ENCODE peak calls at places on chromosomes 16 and 17, in ten cellular contexts. K, N, Y, M, R, E, H, S, B and Q are unnamed samples.

GRCh38 chr17:71033336-71033735 is 864.0 kb downstream of the KCNJ2 start:
- DNase-seq in E (no peak), Y (no peak), K (no peak), B (no peak), H (no peak), S (no peak), N (no peak), M (no peak), R (no peak), Q (no peak)

GRCh38 chr16:7792346-7792745 is 459.7 kb downstream of the RBFOX1 start:
- DNase-seq in E (no peak), B (no peak), Y (no peak), H (no peak), R (no peak), N (no peak), K (no peak), S (no peak), M (no peak), Q (no peak)

GRCh38 chr17:82332669-82333278 is 792 bp downstream of the SECTM1 start:
- DNase-seq in H (no peak), S (peak), R (no peak), N (peak), B (peak), M (no peak), E (peak), K (no peak), Y (peak), Q (peak)

GRCh38 chr16:86391486-86391885 is 118.8 kb upstream of the FOXF1 start:
- DNase-seq in K (peak), M (no peak), E (peak), S (no peak), R (no peak), H (no peak), Y (no peak), B (peak), N (no peak), Q (no peak)

GRCh38 chr17:73976147-73976546 is 227.3 kb upstream of the RPL38 start:
- DNase-seq in N (no peak), Y (no peak), M (peak), E (no peak), K (no peak), R (no peak), H (no peak), S (no peak), B (no peak), Q (no peak)

GRCh38 chr16:83513006-83513755 is 294.6 kb upstream of the HSBP1 start:
- DNase-seq in N (no peak), E (peak), H (no peak), Y (no peak), S (no peak), M (no peak), K (peak), B (peak), R (no peak), Q (no peak)

GRCh38 chr17:9937164-9937835 is 32.2 kb upstream of the RCVRN start:
- DNase-seq in E (peak), H (no peak), Y (no peak), M (peak), R (peak), S (peak), N (no peak), B (peak), K (no peak), Q (no peak)

GRCh38 chr16:1520461-1520860 is 13.0 kb upstream of the TMEM204 start:
- DNase-seq in B (no peak), H (no peak), S (no peak), M (no peak), E (no peak), K (no peak), N (no peak), R (no peak), Y (no peak), Q (no peak)

GRCh38 chr16:85302018-85302847 is 190.0 kb upstream of the CIBAR2 start:
- DNase-seq in K (no peak), M (no peak), E (peak), S (no peak), R (no peak), H (no peak), Y (no peak), B (no peak), N (peak), Q (no peak)

GRCh38 chr16:85233520-85233919 is 121.2 kb upstream of the CIBAR2 start:
- DNase-seq in R (no peak), K (no peak), S (no peak), N (peak), E (no peak), Y (no peak), B (no peak), M (no peak), H (no peak), Q (no peak)

GRCh38 chr17:73657473-73658116 is 13.3 kb upstream of the SDK2 start:
- DNase-seq in E (peak), S (peak), R (no peak), B (no peak), N (peak), H (no peak), M (no peak), K (no peak), Y (peak), Q (peak)

GRCh38 chr16:28293589-28293935 is 1.2 kb downstream of the SBK1 start:
- DNase-seq in M (no peak), H (no peak), R (no peak), S (no peak), N (no peak), K (no peak), B (no peak), Y (no peak), E (no peak), Q (no peak)
- H3K4me3 ChIP-seq in M (no peak), H (peak), R (no peak), S (no peak), N (peak), K (no peak), B (no peak), Y (peak), E (no peak), Q (peak)

GRCh38 chr16:27237229-27238015 is 31.1 kb downstream of the NSMCE1 start:
- DNase-seq in E (peak), K (peak), N (no peak), S (no peak), R (no peak), Y (peak), B (peak), H (peak), M (peak), Q (no peak)
- H3K4me3 ChIP-seq in E (no peak), K (no peak), N (no peak), S (no peak), R (no peak), Y (no peak), B (no peak), H (no peak), M (no peak), Q (no peak)

GRCh38 chr17:43733956-43734355 is 24.6 kb downstream of the SOST start:
- DNase-seq in K (no peak), S (no peak), B (no peak), E (no peak), M (no peak), R (no peak), Y (no peak), N (no peak), H (no peak), Q (no peak)
- H3K4me3 ChIP-seq in K (no peak), S (no peak), B (no peak), E (no peak), M (no peak), R (no peak), Y (no peak), N (no peak), H (no peak), Q (no peak)

GRCh38 chr17:54901230-54901847 is 687 bp downstream of the TOM1L1 start:
- DNase-seq in B (no peak), E (peak), M (no peak), K (no peak), S (no peak), H (no peak), Y (no peak), N (peak), R (no peak), Q (peak)
- H3K4me3 ChIP-seq in B (peak), E (peak), M (peak), K (peak), S (peak), H (peak), Y (peak), N (peak), R (peak), Q (peak)

GRCh38 chr17:7851438-7852261 is 3.2 kb upstream of the TMEM88 start:
- DNase-seq in N (peak), S (peak), B (no peak), Y (peak), E (peak), H (peak), K (peak), R (peak), M (peak), Q (peak)
- H3K4me3 ChIP-seq in N (no peak), S (no peak), B (no peak), Y (peak), E (no peak), H (peak), K (no peak), R (no peak), M (no peak), Q (no peak)

DNA sequence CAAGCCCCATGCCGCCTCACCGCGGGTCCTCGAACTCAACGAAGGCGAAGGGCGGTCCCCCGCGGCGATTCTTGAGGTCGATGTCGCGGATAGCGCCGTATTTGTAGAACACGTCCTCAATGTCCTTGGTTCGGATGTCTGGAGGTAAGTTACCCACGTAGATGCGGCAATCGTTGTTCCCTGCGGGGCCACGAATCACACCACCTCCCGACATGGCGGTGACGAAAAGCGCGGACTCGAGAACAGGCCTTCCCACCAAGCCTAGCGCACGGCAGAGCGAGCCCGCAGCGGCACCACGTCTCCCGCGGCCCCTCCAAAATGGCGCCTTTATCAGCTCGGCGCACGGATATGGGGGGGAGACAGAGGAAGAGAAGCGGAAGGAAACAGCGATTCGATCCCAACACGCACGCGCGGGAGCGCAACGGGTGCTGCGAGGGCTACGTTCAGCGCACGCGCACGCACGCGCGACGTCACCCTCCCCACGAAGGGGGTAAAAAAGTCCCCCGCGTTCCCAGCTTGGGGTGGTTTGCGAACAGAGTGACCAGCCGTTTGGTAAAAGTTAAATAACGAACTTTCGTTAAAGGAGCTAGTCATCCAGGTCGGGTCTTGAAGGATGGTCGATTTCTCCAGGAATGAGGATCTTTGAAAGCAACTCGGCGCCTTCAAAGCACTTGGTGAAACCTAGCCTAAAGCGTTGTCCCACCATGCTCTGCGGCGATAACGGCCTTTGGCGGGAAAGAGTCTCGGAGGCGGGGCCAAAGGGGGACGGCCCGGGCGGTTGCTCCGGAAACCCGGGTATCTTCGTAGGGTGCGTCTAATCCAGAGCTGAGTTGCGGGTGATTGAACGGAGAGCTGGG is at the start of gene SRSF1:
- DNase-seq in H (peak), R (peak), B (peak), K (peak), E (peak), M (peak), N (peak), Y (peak), S (peak), Q (peak)
- H3K4me3 ChIP-seq in H (peak), R (peak), B (peak), K (peak), E (peak), M (peak), N (peak), Y (peak), S (peak), Q (peak)

GRCh38 chr16:57690782-57691471 is 3.7 kb upstream of the DRC7 start:
- DNase-seq in R (no peak), B (no peak), E (no peak), K (no peak), M (peak), Y (no peak), N (no peak), H (no peak), S (no peak), Q (no peak)

GRCh38 chr16:57688487-57688986 is 6.1 kb upstream of the DRC7 start:
- DNase-seq in S (no peak), K (no peak), H (no peak), E (no peak), Y (no peak), M (peak), B (no peak), R (no peak), N (no peak), Q (no peak)

GRCh38 chr16:57688987-57689771 is 5.4 kb upstream of the DRC7 start:
- DNase-seq in R (no peak), S (no peak), H (no peak), N (peak), M (peak), B (no peak), E (no peak), K (no peak), Y (peak), Q (no peak)

GRCh38 chr16:57692636-57693035 is 2.0 kb upstream of the DRC7 start:
- DNase-seq in S (no peak), B (no peak), H (no peak), E (no peak), Y (no peak), K (no peak), R (no peak), N (no peak), M (no peak), Q (no peak)

DNA sequence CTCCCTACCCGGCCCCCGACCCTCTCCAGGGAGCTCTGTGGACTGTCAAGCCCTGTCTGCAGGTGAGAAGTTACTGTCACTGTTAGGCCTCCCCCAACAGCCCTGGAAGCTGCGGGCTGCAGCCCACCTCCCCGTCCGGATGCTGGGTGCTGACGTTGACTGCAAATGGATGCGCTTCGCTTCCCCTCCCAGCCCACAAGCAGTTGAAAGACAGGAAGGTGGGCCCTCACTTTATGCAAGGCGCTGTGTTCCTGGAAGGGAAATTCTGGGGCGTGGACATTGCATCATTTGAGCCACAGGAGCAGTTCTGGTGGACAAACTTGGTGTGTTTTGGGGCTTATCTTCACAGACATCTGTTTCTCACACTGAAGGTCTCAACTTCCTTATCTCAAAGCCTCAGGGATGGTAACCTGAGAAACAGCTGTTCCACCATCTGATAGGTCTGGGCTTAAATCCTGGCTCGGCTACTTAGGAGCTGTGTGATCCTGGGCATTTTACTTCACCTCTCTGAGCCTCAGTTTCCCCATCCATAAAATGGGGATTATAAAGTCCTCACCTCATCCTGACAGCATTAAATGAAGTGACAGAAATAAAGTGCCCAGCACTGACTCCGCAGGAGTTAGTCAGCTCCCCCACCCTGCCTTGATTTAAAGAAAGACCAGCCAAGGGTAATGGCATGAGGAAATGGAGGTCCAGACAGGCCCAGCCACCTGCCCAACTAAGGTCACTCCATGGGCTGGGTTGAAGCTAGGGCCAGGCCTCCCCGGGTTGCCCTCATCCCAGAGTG is 4.6 kb upstream of the DRC7 start:
- DNase-seq in B (no peak), N (no peak), M (peak), S (no peak), Y (no peak), H (no peak), K (no peak), R (no peak), E (no peak), Q (no peak)
- H3K4me3 ChIP-seq in B (no peak), N (no peak), M (no peak), S (no peak), Y (no peak), H (no peak), K (no peak), R (no peak), E (no peak), Q (no peak)

GRCh38 chr16:9012330-9012729 is 48.6 kb upstream of the USP7 start:
- DNase-seq in N (no peak), B (no peak), R (no peak), E (no peak), S (no peak), H (no peak), M (no peak), Y (no peak), K (no peak), Q (no peak)

GRCh38 chr16:9015489-9015888 is 51.8 kb upstream of the USP7 start:
- DNase-seq in K (no peak), S (no peak), B (no peak), R (no peak), H (no peak), N (no peak), M (no peak), E (no peak), Y (no peak), Q (no peak)

GRCh38 chr16:9014389-9014788 is 50.7 kb upstream of the USP7 start:
- DNase-seq in Y (no peak), M (no peak), B (no peak), E (no peak), H (no peak), S (no peak), N (no peak), K (no peak), R (no peak), Q (no peak)

GRCh38 chr16:9012848-9013507 is 49.3 kb upstream of the USP7 start:
- DNase-seq in H (no peak), B (no peak), Y (no peak), R (no peak), N (no peak), M (no peak), S (no peak), K (no peak), E (peak), Q (no peak)

GRCh38 chr16:9013508-9013864 is 49.8 kb upstream of the USP7 start:
- DNase-seq in M (no peak), E (peak), B (no peak), N (no peak), H (no peak), Y (no peak), R (no peak), S (no peak), K (no peak), Q (no peak)
- H3K4me3 ChIP-seq in M (no peak), E (no peak), B (no peak), N (no peak), H (no peak), Y (no peak), R (no peak), S (no peak), K (no peak), Q (no peak)